ENCODE peak calls at places on chromosomes 5 and 9, in five cellular contexts. R is H1, Z is GM12878, D is K562, C is HepG2. U is an unnamed sample.

GRCh38 chr9:38346811-38347735 is 45.4 kb upstream of the ALDH1B1 start:
- DNase-seq in R (no peak), Z (no peak), D (no peak), C (no peak), U (no peak)

GRCh38 chr9:107491081-107492053 is 1.8 kb upstream of the KLF4 start:
- DNase-seq in R (no peak), Z (no peak), D (no peak), C (no peak), U (no peak)

GRCh38 chr9:133855802-133856592 is 117.8 kb upstream of the SARDH start:
- DNase-seq in R (no peak), Z (no peak), D (no peak), C (peak; percentile 44), U (no peak)

GRCh38 chr5:1118231-1118698 is 6.4 kb upstream of the SLC12A7 start:
- DNase-seq in R (no peak), Z (no peak), D (no peak), C (no peak), U (no peak)

GRCh38 chr5:83937837-83938236 is 217.2 kb upstream of the HAPLN1 start:
- DNase-seq in R (no peak), Z (no peak), D (no peak), C (no peak), U (no peak)

GRCh38 chr9:93648836-93649235 is 72.5 kb downstream of the PHF2 start:
- DNase-seq in R (no peak), Z (no peak), D (no peak), C (no peak), U (no peak)

GRCh38 chr9:88291056-88291455 is 97.2 kb upstream of the SPIN1 start:
- DNase-seq in R (no peak), Z (no peak), D (no peak), C (no peak), U (no peak)

GRCh38 chr5:153551537-153552079 is 61.1 kb downstream of the GRIA1 start:
- DNase-seq in R (peak; percentile 36), Z (no peak), D (peak; percentile 6), C (no peak), U (no peak)

GRCh38 chr5:160312139-160312959 is at the start of gene CCNJL:
- DNase-seq in R (no peak), Z (no peak), D (peak; percentile 38), C (peak; percentile 52), U (peak; percentile 38)

GRCh38 chr5:176368726-176369125 is 3.4 kb downstream of the ARL10 start:
- DNase-seq in R (no peak), Z (no peak), D (no peak), C (no peak), U (no peak)

GRCh38 chr9:123828449-123828848 is 101.5 kb downstream of the DENND1A start:
- DNase-seq in R (no peak), Z (no peak), D (no peak), C (no peak), U (no peak)

GRCh38 chr5:73142035-73142434 is 21.7 kb downstream of the TMEM171 start:
- DNase-seq in R (no peak), Z (no peak), D (no peak), C (no peak), U (no peak)

GRCh38 chr5:173780356-173781234 is 107.6 kb upstream of the CPEB4 start:
- DNase-seq in R (no peak), Z (no peak), D (no peak), C (no peak), U (no peak)

GRCh38 chr5:65830856-65831255 is 95.5 kb upstream of the ERBIN start:
- DNase-seq in R (no peak), Z (no peak), D (no peak), C (no peak), U (no peak)

GRCh38 chr5:58714046-58714445 is 131.2 kb downstream of the RAB3C start:
- DNase-seq in R (no peak), Z (no peak), D (no peak), C (no peak), U (no peak)

GRCh38 chr9:120850315-120850714 is 7.6 kb upstream of the PSMD5 start:
- DNase-seq in R (no peak), Z (no peak), D (no peak), C (no peak), U (no peak)

GRCh38 chr9:87640385-87640795 is 85.5 kb upstream of the CTSL start:
- DNase-seq in R (no peak), Z (no peak), D (no peak), C (no peak), U (no peak)

GRCh38 chr9:135809166-135809565 is 98.2 kb downstream of the CAMSAP1 start:
- DNase-seq in R (no peak), Z (no peak), D (no peak), C (no peak), U (no peak)

GRCh38 chr5:7828269-7828668 is 22.7 kb downstream of the CFAP90 start:
- DNase-seq in R (no peak), Z (no peak), D (no peak), C (no peak), U (no peak)

GRCh38 chr9:122463828-122464632 is 13.7 kb downstream of the OR1J1 start:
- DNase-seq in R (peak; percentile 23), Z (peak; percentile 45), D (peak; percentile 53), C (peak; percentile 69), U (no peak)

GRCh38 chr5:38595149-38595725 is 38.8 kb upstream of the LIFR start:
- DNase-seq in R (no peak), Z (no peak), D (no peak), C (no peak), U (no peak)

GRCh38 chr5:90612930-90613329 is 54.3 kb downstream of the ADGRV1 start:
- DNase-seq in R (no peak), Z (peak; percentile 66), D (no peak), C (no peak), U (no peak)

GRCh38 chr9:114324492-114324891 is 1.6 kb downstream of the ORM1 start:
- DNase-seq in R (no peak), Z (no peak), D (peak; percentile 24), C (no peak), U (no peak)

GRCh38 chr9:81848472-81848871 is 79.8 kb upstream of the SPATA31D4 start:
- DNase-seq in R (no peak), Z (no peak), D (no peak), C (peak; percentile 7), U (no peak)

GRCh38 chr5:180026320-180026719 is 45.2 kb downstream of the RNF130 start:
- DNase-seq in R (no peak), Z (no peak), D (peak; percentile 29), C (peak; percentile 30), U (no peak)

GRCh38 chr9:297104-297794 is 82.6 kb downstream of the DOCK8 start:
- DNase-seq in R (no peak), Z (peak; percentile 91), D (no peak), C (no peak), U (peak; percentile 16)

GRCh38 chr5:28328691-28329090 is 1290.3 kb upstream of the CDH9 start:
- DNase-seq in R (no peak), Z (no peak), D (no peak), C (no peak), U (no peak)

DNA sequence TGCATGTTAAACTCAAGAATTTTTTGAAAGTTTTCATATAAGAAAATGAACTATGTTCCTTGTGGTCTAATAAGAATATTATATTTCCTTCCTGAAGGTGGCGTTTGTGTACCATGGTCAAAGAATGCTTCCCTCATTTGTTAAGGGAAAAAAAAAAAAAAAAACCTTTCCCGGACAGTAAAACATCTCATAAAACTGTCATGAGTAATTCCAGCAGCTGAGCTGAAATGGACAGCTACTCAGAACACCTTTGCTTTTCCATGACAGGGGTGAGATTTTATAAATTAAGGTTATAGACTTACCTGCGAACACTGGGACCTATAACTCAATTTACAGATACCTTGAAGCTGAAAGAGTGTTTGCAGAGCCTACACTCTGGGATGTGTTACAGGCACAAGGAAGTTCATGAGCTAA is 113.2 kb upstream of the RANBP3L start:
- DNase-seq in R (no peak), Z (no peak), D (peak; percentile 32), C (peak; percentile 24), U (no peak)
- TF ChIP-seq TAF1 in R (no peak), Z (no peak), D (no peak), C (no peak), U (no peak)

GRCh38 chr5:41874512-41875060 is 4.4 kb upstream of the OXCT1 start:
- DNase-seq in R (no peak), Z (no peak), D (no peak), C (no peak), U (no peak)

GRCh38 chr5:41869150-41869738 is 981 bp downstream of the OXCT1 start:
- DNase-seq in R (no peak), Z (no peak), D (peak; percentile 42), C (no peak), U (peak; percentile 27)

GRCh38 chr5:41871866-41872265 is 1.6 kb upstream of the OXCT1 start:
- DNase-seq in R (no peak), Z (no peak), D (no peak), C (no peak), U (no peak)

GRCh38 chr5:41870621-41871048 is 410 bp upstream of the OXCT1 start:
- DNase-seq in R (no peak), Z (no peak), D (no peak), C (no peak), U (no peak)

DNA sequence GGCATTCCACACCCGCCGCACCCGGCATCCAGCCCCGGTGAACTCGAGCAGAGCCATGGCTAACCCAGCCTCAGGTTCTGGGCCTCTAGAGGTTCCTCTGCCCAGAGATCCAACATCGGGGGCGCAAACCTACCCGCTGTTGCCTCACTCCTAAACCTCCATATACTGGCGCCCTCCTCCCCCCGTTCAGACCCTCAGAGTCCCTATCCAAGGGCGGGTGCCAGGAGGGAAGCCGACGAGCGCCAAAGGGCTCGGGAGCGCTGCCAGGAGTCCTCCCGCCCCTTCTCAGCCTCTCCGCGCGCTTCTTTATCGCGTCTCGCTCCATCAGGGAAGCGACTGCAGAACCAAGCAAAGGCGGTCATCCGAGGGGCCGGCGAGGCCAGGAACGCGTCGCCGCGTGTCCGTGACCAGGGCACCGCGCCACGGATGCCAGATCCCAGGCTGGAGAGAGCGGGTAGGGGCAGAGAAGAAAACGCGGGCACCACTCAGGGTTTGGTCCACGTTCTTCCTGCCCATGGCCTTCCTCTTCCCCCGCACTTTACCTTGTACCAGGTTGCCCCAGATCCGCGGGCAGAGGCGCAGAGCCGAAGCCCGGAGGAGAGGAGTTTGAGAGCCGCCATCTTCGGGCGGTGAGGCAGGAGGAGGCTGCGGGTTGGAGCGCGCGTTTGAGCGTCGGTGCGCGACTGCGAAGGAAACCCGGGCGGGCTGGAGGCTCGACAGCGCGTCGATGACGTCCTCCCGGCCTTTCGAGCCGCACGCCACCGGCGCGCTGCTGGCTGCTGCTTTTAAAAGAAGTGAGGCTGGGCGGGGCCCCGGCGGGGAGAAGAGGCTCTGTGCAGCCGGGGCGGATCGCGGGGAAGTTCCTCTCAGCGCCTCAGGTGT is at the start of gene OXCT1:
- DNase-seq in R (peak; percentile 54), Z (peak; percentile 45), D (peak; percentile 83), C (peak; percentile 10), U (peak; percentile 82)
- TF ChIP-seq POLR2A in R (peak; percentile 92), Z (peak; percentile 98), D (peak; percentile 90), C (no peak), U (peak; percentile 98)

GRCh38 chr9:116471943-116472506 is 215.1 kb upstream of the TRIM32 start:
- DNase-seq in R (no peak), Z (no peak), D (no peak), C (no peak), U (no peak)
- TF ChIP-seq POLR2AphosphoS5 in R (no peak), Z (no peak), D (no peak), C (no peak), U (no peak)

GRCh38 chr5:80777347-80778287 is 122.8 kb upstream of the DHFR start:
- DNase-seq in R (no peak), Z (no peak), D (no peak), C (no peak), U (no peak)
- TF ChIP-seq TAF1 in R (no peak), Z (no peak), D (no peak), C (no peak), U (no peak)